ENCODE peak calls at places on chromosomes 13 and 19, in six cellular contexts. D is RCC 7860; F is activated CD4-positive, alpha-beta T cell treated with anti-CD3 and anti-CD28 coated beads, Interleukin-2, amount 50 U/mL, for 4 hours; P is NCI-H187 treated with DMSO at 0.1 percent for 48 hours; M is lung; I is NB4. J is an unnamed sample.

GRCh38 chr13:44109986-44110640 is 230.4 kb downstream of the LACC1 start:
- DNase-seq in D (peak), F (no peak), P (no peak), M (no peak), I (no peak), J (no peak)

GRCh38 chr13:113814435-113814821 is 49.4 kb downstream of the GAS6 start:
- DNase-seq in D (peak), F (no peak), P (no peak), M (no peak), I (no peak), J (peak)

GRCh38 chr13:80337706-80338105 is 3.2 kb downstream of the SPRY2 start:
- DNase-seq in D (no peak), F (no peak), P (no peak), M (no peak), I (no peak), J (no peak)

GRCh38 chr19:35069706-35070105 is 28.2 kb downstream of the HPN start:
- DNase-seq in D (no peak), F (no peak), P (no peak), M (no peak), I (no peak), J (peak)

GRCh38 chr13:30719521-30719914 is 15.8 kb upstream of the ALOX5AP start:
- DNase-seq in D (peak), F (no peak), P (no peak), M (no peak), I (no peak), J (no peak)

GRCh38 chr13:109074436-109074835 is 445.0 kb downstream of the MYO16 start:
- DNase-seq in D (no peak), F (no peak), P (no peak), M (no peak), I (no peak), J (no peak)

GRCh38 chr13:35392768-35393167 is 83.7 kb downstream of the MAB21L1 start:
- DNase-seq in D (no peak), F (no peak), P (no peak), M (no peak), I (no peak), J (no peak)

GRCh38 chr13:46633416-46633815 is 80.4 kb downstream of the LRCH1 start:
- DNase-seq in D (peak), F (no peak), P (no peak), M (no peak), I (no peak), J (peak)

GRCh38 chr19:6103217-6103644 is 7.1 kb downstream of the RFX2 start:
- DNase-seq in D (no peak), F (no peak), P (no peak), M (peak), I (no peak), J (peak)

J was measured in choroid plexus epithelial cell.